ENCODE peak calls at places on chromosome 18, in ten cellular contexts. U, D, J, Y, Q, I, L, X, K and B are unnamed samples.

GRCh38 chr18:45521151-45521550 is 94.1 kb upstream of the SLC14A2 start:
- DNase-seq in D (no peak), U (no peak), Q (no peak), J (no peak), Y (no peak), K (no peak), L (no peak), X (no peak), I (no peak), B (no peak)

GRCh38 chr18:26802330-26803200 is 62.9 kb downstream of the AQP4 start:
- DNase-seq in U (no peak), L (no peak), X (no peak), Q (no peak), Y (no peak), J (no peak), I (no peak), K (no peak), D (no peak), B (no peak)

GRCh38 chr18:29560270-29560669 is 1383.3 kb upstream of the CDH2 start:
- DNase-seq in D (no peak), K (no peak), U (no peak), L (no peak), I (no peak), Y (peak; percentile 70), X (no peak), J (no peak), Q (no peak), B (no peak)

GRCh38 chr18:74457743-74458465 is 796 bp upstream of the DIPK1C start:
- DNase-seq in L (no peak), Y (no peak), D (no peak), J (no peak), Q (peak; percentile 29), U (no peak), I (peak; percentile 42), X (no peak), K (no peak), B (no peak)

GRCh38 chr18:12428923-12429322 is 21.2 kb downstream of the PRELID3A start:
- DNase-seq in D (no peak), L (no peak), U (no peak), K (no peak), I (no peak), X (no peak), Q (no peak), Y (no peak), J (no peak), B (no peak)

GRCh38 chr18:22412502-22412901 is 5.2 kb downstream of the CTAGE1 start:
- DNase-seq in K (peak; percentile 84), D (no peak), J (no peak), L (no peak), X (no peak), U (no peak), I (no peak), Y (no peak), Q (no peak), B (no peak)

GRCh38 chr18:34222396-34223163 is 2.1 kb downstream of the NOL4 start:
- DNase-seq in L (no peak), U (no peak), X (peak; percentile 63), Y (no peak), K (peak; percentile 38), Q (peak; percentile 73), D (peak; percentile 35), I (no peak), J (no peak), B (no peak)

GRCh38 chr18:3836483-3836882 is 386.5 kb downstream of the TGIF1 start:
- DNase-seq in X (no peak), K (no peak), J (no peak), L (no peak), Q (peak; percentile 43), D (no peak), U (no peak), Y (no peak), I (no peak), B (no peak)

GRCh38 chr18:40935423-40935822 is 1019.6 kb upstream of the PIK3C3 start:
- DNase-seq in J (no peak), U (no peak), Y (peak; percentile 86), K (peak; percentile 12), D (no peak), L (no peak), X (peak; percentile 66), I (no peak), Q (peak; percentile 57), B (no peak)

GRCh38 chr18:22739789-22740188 is 193.3 kb upstream of the RBBP8 start:
- DNase-seq in Y (no peak), X (no peak), I (no peak), K (no peak), L (no peak), D (no peak), U (no peak), J (no peak), Q (no peak), B (no peak)

GRCh38 chr18:49847524-49847923 is 34.2 kb upstream of the ACAA2 start:
- DNase-seq in U (no peak), J (no peak), Q (no peak), I (no peak), L (no peak), D (no peak), K (no peak), X (no peak), Y (no peak), B (no peak)

GRCh38 chr18:11245889-11246288 is 96.5 kb upstream of the PIEZO2 start:
- DNase-seq in Y (no peak), Q (no peak), I (no peak), L (no peak), K (no peak), J (no peak), D (no peak), U (no peak), X (no peak), B (no peak)

GRCh38 chr18:35028556-35028955 is 12.7 kb upstream of the MAPRE2 start:
- DNase-seq in J (no peak), Y (no peak), K (no peak), I (no peak), L (no peak), U (no peak), Q (no peak), D (no peak), X (no peak), B (no peak)

GRCh38 chr18:49241852-49242251 is 218.6 kb downstream of the DYM start:
- DNase-seq in X (peak; percentile 23), Y (no peak), K (no peak), J (no peak), D (no peak), U (no peak), I (no peak), Q (no peak), L (no peak), B (no peak)

GRCh38 chr18:57352761-57353136 is 392 bp downstream of the ST8SIA3 start:
- DNase-seq in U (no peak), Q (peak; percentile 52), D (no peak), X (no peak), K (no peak), L (no peak), I (no peak), J (no peak), Y (no peak), B (no peak)

GRCh38 chr18:47530695-47531094 is 279.2 kb upstream of the SKOR2 start:
- DNase-seq in L (no peak), K (no peak), Y (no peak), J (no peak), U (no peak), Q (no peak), I (no peak), D (no peak), X (no peak), B (no peak)
- H3K27me3 ChIP-seq in L (peaks cover 11% of the 10 kb centered on the region), K (peaks cover 13% of the 10 kb centered on the region), Y (no peaks in the 10 kb centered on the region), J (peaks cover 20% of the 10 kb centered on the region), U (no peaks in the 10 kb centered on the region), Q (no peaks in the 10 kb centered on the region), I (no peaks in the 10 kb centered on the region), D (peaks cover 2% of the 10 kb centered on the region), X (peaks cover 86% of the 10 kb centered on the region), B (peaks cover 29% of the 10 kb centered on the region)

GRCh38 chr18:79960921-79961526 is 3.4 kb upstream of the HSBP1L1 start:
- DNase-seq in Q (no peak), K (no peak), I (no peak), D (no peak), J (no peak), U (no peak), L (no peak), X (no peak), Y (no peak), B (no peak)
- H3K9me3 ChIP-seq in Q (no peaks in the 10 kb centered on the region), K (no peaks in the 10 kb centered on the region), I (no peaks in the 10 kb centered on the region), D (no peaks in the 10 kb centered on the region), J (no peaks in the 10 kb centered on the region), U (no peaks in the 10 kb centered on the region), L (no peaks in the 10 kb centered on the region), X (no peaks in the 10 kb centered on the region), Y (no peaks in the 10 kb centered on the region), B (no peaks in the 10 kb centered on the region)

DNA sequence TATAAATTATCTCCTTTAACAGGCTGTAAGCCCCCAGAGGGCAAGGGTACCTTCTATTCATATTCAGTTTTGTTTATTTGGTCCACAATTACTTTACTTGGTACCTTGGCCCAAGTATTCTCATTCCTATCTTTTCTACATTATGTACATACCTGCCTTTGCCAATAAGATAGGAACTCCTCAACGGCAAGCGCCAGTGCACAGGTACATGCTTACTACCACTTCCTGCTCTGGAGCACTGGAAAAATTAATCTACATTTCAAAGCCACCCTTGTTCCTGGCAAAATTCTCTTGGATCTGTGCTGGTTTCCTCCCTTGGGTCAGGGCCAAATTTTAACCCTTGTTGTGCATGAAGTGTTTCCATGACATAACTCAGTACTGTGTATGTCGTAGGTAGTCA is 34.3 kb upstream of the LMAN1 start:
- DNase-seq in D (no peak), L (peak; percentile 3), X (no peak), U (no peak), I (no peak), Q (no peak), Y (no peak), J (no peak), K (no peak), B (no peak)
- H3K27me3 ChIP-seq in D (no peaks in the 10 kb centered on the region), L (no peaks in the 10 kb centered on the region), X (no peaks in the 10 kb centered on the region), U (peaks cover 6% of the 10 kb centered on the region), I (peaks cover 4% of the 10 kb centered on the region), Q (no peaks in the 10 kb centered on the region), Y (no peaks in the 10 kb centered on the region), J (no peaks in the 10 kb centered on the region), K (peaks cover 5% of the 10 kb centered on the region), B (peaks cover 13% of the 10 kb centered on the region)

GRCh38 chr18:14937271-14937670 is 189.3 kb downstream of the ANKRD30B start:
- DNase-seq in U (no peak), I (peak; percentile 23), J (no peak), Q (no peak), L (no peak), D (no peak), Y (no peak), K (no peak), X (no peak), B (no peak)
- H3K9me3 ChIP-seq in U (peaks cover 70% of the 10 kb centered on the region), I (no peaks in the 10 kb centered on the region), J (no peaks in the 10 kb centered on the region), Q (peaks cover 10% of the 10 kb centered on the region), L (no peaks in the 10 kb centered on the region), D (no peaks in the 10 kb centered on the region), Y (no peaks in the 10 kb centered on the region), K (peaks cover 19% of the 10 kb centered on the region), X (peaks cover 2% of the 10 kb centered on the region), B (no peaks in the 10 kb centered on the region)

GRCh38 chr18:52462853-52463252 is 122.9 kb downstream of the DCC start:
- DNase-seq in U (no peak), K (no peak), L (no peak), X (no peak), I (no peak), Q (no peak), Y (no peak), J (no peak), D (no peak), B (no peak)
- H3K27me3 ChIP-seq in U (no peaks in the 10 kb centered on the region), K (peaks cover 3% of the 10 kb centered on the region), L (no peaks in the 10 kb centered on the region), X (no peaks in the 10 kb centered on the region), I (no peaks in the 10 kb centered on the region), Q (peaks cover 5% of the 10 kb centered on the region), Y (no peaks in the 10 kb centered on the region), J (no peaks in the 10 kb centered on the region), D (no peaks in the 10 kb centered on the region), B (no peaks in the 10 kb centered on the region)